ENCODE peak calls at places on chromosome 1, in five cellular contexts. S is cardiac fibroblast, K is amniotic stem cell, I is posterior cingulate gyrus, M is lower leg skin. O is an unnamed sample.

GRCh38 chr1:151611288-151611790 is 511 bp upstream of the SNX27 start:
- DNase-seq in M (no peak), K (no peak), I (no peak), S (peak), O (no peak)

GRCh38 chr1:212586429-212587303 is 21.9 kb upstream of the ATF3 start:
- DNase-seq in M (no peak), I (no peak), K (no peak), S (no peak), O (no peak)

GRCh38 chr1:39378377-39378776 is 113.1 kb upstream of the BMP8A start:
- DNase-seq in K (no peak), M (no peak), I (no peak), S (no peak), O (no peak)

GRCh38 chr1:27884182-27884954 is 12.0 kb downstream of the THEMIS2 start:
- DNase-seq in M (no peak), S (no peak), I (no peak), K (no peak), O (no peak)

GRCh38 chr1:217921126-217921900 is 290.2 kb downstream of the SPATA17 start:
- DNase-seq in M (no peak), S (no peak), K (no peak), I (no peak), O (no peak)

GRCh38 chr1:243598433-243598832 is 251.6 kb downstream of the AKT3 start:
- DNase-seq in M (no peak), K (peak), S (peak), I (no peak), O (no peak)

GRCh38 chr1:28506907-28507246 is 1.0 kb downstream of the RCC1 start:
- DNase-seq in M (no peak), S (no peak), K (no peak), I (no peak), O (no peak)

GRCh38 chr1:7301346-7301993 is 469.6 kb upstream of the VAMP3 start:
- DNase-seq in S (no peak), K (no peak), M (peak), I (no peak), O (no peak)

GRCh38 chr1:22539510-22540118 is 23.7 kb upstream of the EPHA8 start:
- DNase-seq in I (no peak), K (no peak), S (no peak), M (no peak), O (no peak)

GRCh38 chr1:63721531-63722189 is 52.2 kb upstream of the ROR1 start:
- DNase-seq in S (peak), K (no peak), I (no peak), M (no peak), O (no peak)

GRCh38 chr1:207861442-207862177 is 49.3 kb downstream of the CD34 start:
- DNase-seq in I (no peak), K (no peak), S (no peak), M (peak), O (no peak)

GRCh38 chr1:209029737-209030136 is 553.8 kb upstream of the CAMK1G start:
- DNase-seq in S (no peak), I (no peak), K (no peak), M (no peak), O (peak)

GRCh38 chr1:231971397-231972233 is 345.0 kb downstream of the DISC1 start:
- DNase-seq in K (no peak), I (no peak), S (peak), M (no peak), O (peak)

GRCh38 chr1:180742663-180743062 is 110.8 kb downstream of the XPR1 start:
- DNase-seq in S (no peak), I (no peak), K (no peak), M (no peak), O (no peak)

GRCh38 chr1:202170726-202171125 is 10.3 kb upstream of the PTPN7 start:
- DNase-seq in K (no peak), M (no peak), I (no peak), S (no peak), O (no peak)

GRCh38 chr1:173049327-173049639 is 1.5 kb downstream of the TNFSF18 start:
- DNase-seq in S (no peak), M (no peak), I (no peak), K (no peak), O (peak)

GRCh38 chr1:114122891-114123621 is 30.6 kb downstream of the SYT6 start:
- DNase-seq in M (no peak), K (no peak), I (no peak), S (peak), O (no peak)

GRCh38 chr1:84689514-84690396 is 506 bp downstream of the SSX2IP start:
- DNase-seq in K (no peak), I (peak), S (peak), M (peak), O (peak)

GRCh38 chr1:169527461-169528213 is 41.9 kb upstream of the SLC19A2 start:
- DNase-seq in M (no peak), I (no peak), K (no peak), S (peak), O (no peak)

GRCh38 chr1:9929431-9930385 is 13.5 kb downstream of the LZIC start:
- DNase-seq in S (no peak), I (no peak), M (peak), K (no peak), O (no peak)

GRCh38 chr1:248136811-248137210 is 8.1 kb upstream of the OR2M5 start:
- DNase-seq in I (no peak), K (no peak), M (no peak), S (no peak), O (no peak)

GRCh38 chr1:153395776-153396175 is 4.9 kb upstream of the S100A8 start:
- DNase-seq in I (no peak), K (no peak), S (no peak), M (peak), O (no peak)

GRCh38 chr1:8200317-8201115 is 117.4 kb upstream of the SLC45A1 start:
- DNase-seq in M (no peak), S (no peak), I (no peak), K (no peak), O (no peak)

GRCh38 chr1:75079535-75080290 is 54.5 kb upstream of the LHX8 start:
- DNase-seq in I (no peak), M (no peak), K (no peak), S (no peak), O (peak)

GRCh38 chr1:116954450-116954849 is 44.7 kb downstream of the PTGFRN start:
- DNase-seq in S (peak), K (no peak), I (no peak), M (no peak), O (no peak)

GRCh38 chr1:234862360-234862943 is 252.5 kb upstream of the IRF2BP2 start:
- DNase-seq in M (peak), S (no peak), K (no peak), I (no peak), O (no peak)

GRCh38 chr1:94542088-94542671 is 621 bp upstream of the F3 start:
- DNase-seq in M (peak), K (no peak), S (peak), I (no peak), O (peak)